ENCODE peak calls at places on chromosome 3, in five cellular contexts. I, A, Z, U and M are unnamed samples.

GRCh38 chr3:182413061-182413460 is 380.2 kb upstream of the ATP11B start:
- DNase-seq in I (no peak), A (no peak), Z (no peak), U (no peak), M (no peak)

GRCh38 chr3:31167666-31168065 is 273.2 kb upstream of the GADL1 start:
- DNase-seq in I (no peak), A (no peak), Z (no peak), U (no peak), M (no peak)

GRCh38 chr3:128481438-128481942 is 11.5 kb downstream of the GATA2 start:
- DNase-seq in I (peak), A (no peak), Z (peak), U (no peak), M (no peak)

GRCh38 chr3:10017636-10018292 is 8.5 kb upstream of the FANCD2 start:
- DNase-seq in I (no peak), A (no peak), Z (no peak), U (peak), M (no peak)

GRCh38 chr3:127884069-127884468 is 31.0 kb upstream of the KBTBD12 start:
- DNase-seq in I (no peak), A (no peak), Z (no peak), U (no peak), M (no peak)

GRCh38 chr3:170738756-170739155 is 131.2 kb downstream of the RPL22L1 start:
- DNase-seq in I (no peak), A (no peak), Z (no peak), U (no peak), M (no peak)

GRCh38 chr3:128714887-128715496 is 11.0 kb upstream of the RAB7A start:
- DNase-seq in I (no peak), A (no peak), Z (no peak), U (no peak), M (no peak)

GRCh38 chr3:16945330-16945729 is 60.6 kb downstream of the PLCL2 start:
- DNase-seq in I (no peak), A (no peak), Z (no peak), U (no peak), M (no peak)

GRCh38 chr3:160691962-160692361 is 15.0 kb downstream of the ARL14 start:
- DNase-seq in I (no peak), A (no peak), Z (no peak), U (no peak), M (no peak)

GRCh38 chr3:58766587-58767282 is 100.2 kb upstream of the FAM3D start:
- DNase-seq in I (no peak), A (no peak), Z (no peak), U (no peak), M (no peak)

GRCh38 chr3:65963787-65964707 is 74.7 kb downstream of the MAGI1 start:
- DNase-seq in I (no peak), A (no peak), Z (no peak), U (no peak), M (no peak)

GRCh38 chr3:136070334-136070733 is 104.8 kb downstream of the PPP2R3A start:
- DNase-seq in I (no peak), A (no peak), Z (no peak), U (no peak), M (no peak)

GRCh38 chr3:128917291-128917690 is 37.9 kb downstream of the ACAD9 start:
- DNase-seq in I (no peak), A (no peak), Z (no peak), U (no peak), M (no peak)

GRCh38 chr3:10901293-10902010 is 85.4 kb downstream of the SLC6A11 start:
- DNase-seq in I (no peak), A (no peak), Z (no peak), U (peak), M (no peak)

GRCh38 chr3:81554348-81554747 is 207.1 kb downstream of the GBE1 start:
- DNase-seq in I (no peak), A (no peak), Z (no peak), U (no peak), M (no peak)

GRCh38 chr3:4232798-4233197 is 70.4 kb upstream of the SETMAR start:
- DNase-seq in I (peak), A (no peak), Z (no peak), U (no peak), M (no peak)

GRCh38 chr3:66076861-66077495 is 38.3 kb upstream of the MAGI1 start:
- DNase-seq in I (no peak), A (no peak), Z (no peak), U (no peak), M (no peak)

GRCh38 chr3:72816843-72817485 is 31.3 kb downstream of the SHQ1 start:
- DNase-seq in I (no peak), A (no peak), Z (no peak), U (no peak), M (no peak)

GRCh38 chr3:72820405-72820804 is 27.8 kb downstream of the SHQ1 start:
- DNase-seq in I (no peak), A (no peak), Z (no peak), U (no peak), M (no peak)

GRCh38 chr3:72821170-72821781 is 27.0 kb downstream of the SHQ1 start:
- DNase-seq in I (no peak), A (no peak), Z (no peak), U (no peak), M (peak)

GRCh38 chr3:72818915-72819314 is 29.3 kb downstream of the SHQ1 start:
- DNase-seq in I (no peak), A (no peak), Z (no peak), U (no peak), M (no peak)

GRCh38 chr3:72818092-72818721 is 30.0 kb downstream of the SHQ1 start:
- DNase-seq in I (peak), A (peak), Z (no peak), U (no peak), M (no peak)
- TF ChIP-seq CTCF in I (peak), A (peak), Z (peak), U (peak), M (peak)

GRCh38 chr3:168534761-168535160 is 439.0 kb upstream of the GOLIM4 start:
- DNase-seq in I (no peak), A (no peak), Z (peak), U (no peak), M (no peak)
- TF ChIP-seq CTCF in I (no peak), A (no peak), Z (peak), U (no peak), M (no peak)

GRCh38 chr3:8757551-8758518 is 11.6 kb downstream of the OXTR start:
- DNase-seq in I (no peak), A (no peak), Z (peak), U (no peak), M (no peak)
- TF ChIP-seq CTCF in I (no peak), A (no peak), Z (no peak), U (no peak), M (no peak)

DNA sequence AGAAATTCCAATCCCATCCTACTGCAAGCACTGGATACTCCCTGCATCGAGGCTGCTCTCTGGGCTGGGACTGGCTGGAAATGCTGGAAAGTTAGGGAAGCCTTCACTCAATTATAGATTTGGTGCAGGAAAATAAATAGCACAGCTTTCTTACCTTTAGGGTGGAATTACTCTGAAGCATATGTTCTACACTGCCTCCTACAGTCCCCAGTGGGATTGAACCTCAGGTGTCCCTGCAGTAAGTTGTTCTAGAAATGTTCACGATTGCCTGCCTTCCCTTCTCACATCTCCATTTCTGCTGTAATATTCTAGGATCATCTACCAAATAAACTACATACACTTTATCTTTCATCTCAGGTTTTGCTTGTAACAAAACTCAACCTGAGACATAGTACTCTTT is 536.7 kb upstream of the LMCD1 start:
- DNase-seq in I (peak), A (no peak), Z (no peak), U (no peak), M (no peak)
- TF ChIP-seq CTCF in I (peak), A (no peak), Z (peak), U (peak), M (no peak)

DNA sequence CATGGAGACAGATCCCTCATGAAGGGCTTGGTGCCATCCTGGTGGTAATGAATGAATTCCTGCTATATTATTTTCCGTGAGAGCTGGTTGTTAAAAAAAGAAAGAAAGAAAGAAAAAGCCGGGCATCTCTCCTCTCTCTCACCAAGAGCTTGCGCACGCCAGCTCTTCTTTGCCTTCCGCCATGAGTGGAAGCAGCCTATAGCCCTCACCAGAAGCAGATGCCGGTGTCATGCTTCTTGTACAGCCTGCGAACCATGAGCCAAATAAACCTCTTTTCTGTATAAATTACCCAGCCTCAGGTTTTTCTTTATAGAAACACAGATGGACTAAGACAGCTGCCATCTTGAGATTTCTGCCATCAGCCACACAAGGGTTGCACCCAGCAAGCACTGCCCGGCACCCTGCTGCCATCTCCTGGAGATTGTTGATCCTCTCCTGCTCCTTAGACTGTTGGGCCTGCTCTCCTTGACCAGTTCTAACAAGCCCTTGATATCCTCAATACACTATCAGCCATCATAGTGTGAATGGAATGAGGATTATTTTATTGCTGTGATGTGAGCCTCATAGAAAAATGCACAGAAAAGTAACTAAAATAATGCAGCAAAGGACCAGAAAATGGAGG is 3.5 kb upstream of the AHSG start:
- DNase-seq in I (no peak), A (no peak), Z (no peak), U (no peak), M (peak)
- TF ChIP-seq CTCF in I (no peak), A (no peak), Z (peak), U (no peak), M (peak)

GRCh38 chr3:109373933-109374332 is 36.6 kb upstream of the DPPA4 start:
- DNase-seq in I (no peak), A (no peak), Z (no peak), U (no peak), M (no peak)

GRCh38 chr3:109372639-109373038 is 35.3 kb upstream of the DPPA4 start:
- DNase-seq in I (no peak), A (no peak), Z (no peak), U (no peak), M (no peak)

GRCh38 chr3:109363634-109364033 is 26.3 kb upstream of the DPPA4 start:
- DNase-seq in I (no peak), A (no peak), Z (no peak), U (no peak), M (no peak)

GRCh38 chr3:109364088-109364487 is 26.7 kb upstream of the DPPA4 start:
- DNase-seq in I (no peak), A (no peak), Z (no peak), U (no peak), M (no peak)

DNA sequence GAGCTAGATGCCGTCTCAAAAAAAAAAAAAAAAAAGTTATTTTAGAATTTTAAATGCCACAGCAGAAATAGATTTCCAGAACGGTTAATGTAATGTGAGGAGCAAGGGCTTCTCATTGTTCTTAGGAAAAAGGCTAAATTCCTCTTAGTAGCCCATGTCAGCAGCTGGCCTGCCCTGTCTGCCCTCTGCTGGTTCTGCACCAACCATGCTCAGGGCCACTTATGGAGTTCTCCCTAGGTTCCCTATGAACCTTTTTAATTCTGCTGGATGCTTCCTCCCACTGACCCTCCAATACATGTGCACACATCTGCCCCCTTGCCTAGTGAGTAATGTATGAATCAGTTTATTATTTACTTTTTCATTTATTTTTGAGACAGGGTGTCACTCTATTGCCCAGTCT is 32.2 kb upstream of the DPPA4 start:
- DNase-seq in I (peak), A (peak), Z (peak), U (no peak), M (peak)
- TF ChIP-seq CTCF in I (peak), A (peak), Z (peak), U (peak), M (no peak)